ENCODE peak calls at places on chromosomes 12 and 14, in four cellular contexts. One of them, this sample, is unnamed. For H3K9me3, the result is how much of the 10 kb centered on the place peaks cover.

GRCh38 chr12:57204454-57204853 is 12.1 kb upstream of the NXPH4 start:
- DNase-seq in SK-N-SH: no peak
- DNase-seq in CD8-positive, alpha-beta memory T cell: no peak
- DNase-seq in MG63: no peak
- DNase-seq in this sample: no peak

GRCh38 chr12:106417926-106418910 is 60.7 kb downstream of the POLR3B start:
- DNase-seq in SK-N-SH: no peak
- DNase-seq in CD8-positive, alpha-beta memory T cell: no peak
- DNase-seq in MG63: no peak
- DNase-seq in this sample: no peak

GRCh38 chr12:49091836-49092085 is 2.8 kb downstream of the DHH start:
- DNase-seq in SK-N-SH: no peak
- DNase-seq in CD8-positive, alpha-beta memory T cell: no peak
- DNase-seq in MG63: no peak
- DNase-seq in this sample: no peak

GRCh38 chr12:103801709-103802585 is 39.1 kb downstream of the NT5DC3 start:
- DNase-seq in SK-N-SH: no peak
- DNase-seq in CD8-positive, alpha-beta memory T cell: no peak
- DNase-seq in MG63: peak
- DNase-seq in this sample: no peak

GRCh38 chr14:87052646-87053225 is 940.2 kb downstream of the GALC start:
- DNase-seq in SK-N-SH: no peak
- DNase-seq in CD8-positive, alpha-beta memory T cell: no peak
- DNase-seq in MG63: no peak
- DNase-seq in this sample: no peak

GRCh38 chr12:93868771-93869170 is 191.6 kb downstream of the CRADD start:
- DNase-seq in SK-N-SH: no peak
- DNase-seq in CD8-positive, alpha-beta memory T cell: no peak
- DNase-seq in MG63: no peak
- DNase-seq in this sample: no peak

GRCh38 chr12:76927170-76927784 is 48.5 kb upstream of the CSRP2 start:
- DNase-seq in SK-N-SH: peak
- DNase-seq in CD8-positive, alpha-beta memory T cell: no peak
- DNase-seq in MG63: peak
- DNase-seq in this sample: peak

GRCh38 chr12:110281549-110282342 is 699 bp downstream of the ATP2A2 start:
- DNase-seq in SK-N-SH: peak
- DNase-seq in CD8-positive, alpha-beta memory T cell: peak
- DNase-seq in MG63: peak
- DNase-seq in this sample: peak

GRCh38 chr14:73014105-73014504 is 12.8 kb downstream of the ZFYVE1 start:
- DNase-seq in SK-N-SH: no peak
- DNase-seq in CD8-positive, alpha-beta memory T cell: no peak
- DNase-seq in MG63: no peak
- DNase-seq in this sample: no peak

GRCh38 chr12:66323017-66323416 is 20.7 kb downstream of the HELB start:
- DNase-seq in SK-N-SH: no peak
- DNase-seq in CD8-positive, alpha-beta memory T cell: no peak
- DNase-seq in MG63: no peak
- DNase-seq in this sample: no peak

GRCh38 chr12:25162866-25163265 is 32.1 kb downstream of the DNAI7 start:
- DNase-seq in SK-N-SH: no peak
- DNase-seq in CD8-positive, alpha-beta memory T cell: no peak
- DNase-seq in MG63: no peak
- DNase-seq in this sample: no peak

GRCh38 chr12:14454098-14454907 is 88.8 kb downstream of the ATF7IP start:
- DNase-seq in SK-N-SH: peak
- DNase-seq in CD8-positive, alpha-beta memory T cell: no peak
- DNase-seq in MG63: peak
- DNase-seq in this sample: no peak

GRCh38 chr14:88522393-88522792 is 32.4 kb downstream of the PTPN21 start:
- DNase-seq in SK-N-SH: no peak
- DNase-seq in CD8-positive, alpha-beta memory T cell: no peak
- DNase-seq in MG63: no peak
- DNase-seq in this sample: no peak

GRCh38 chr14:34667007-34667406 is 37.1 kb upstream of the SNX6 start:
- DNase-seq in SK-N-SH: no peak
- DNase-seq in CD8-positive, alpha-beta memory T cell: no peak
- DNase-seq in MG63: no peak
- DNase-seq in this sample: no peak

GRCh38 chr12:34396006-34396860 is 373.9 kb downstream of the ALG10 start:
- DNase-seq in SK-N-SH: peak
- DNase-seq in CD8-positive, alpha-beta memory T cell: peak
- DNase-seq in MG63: no peak
- DNase-seq in this sample: no peak

GRCh38 chr14:61154606-61155005 is 126.5 kb downstream of the TMEM30B start:
- DNase-seq in SK-N-SH: no peak
- DNase-seq in CD8-positive, alpha-beta memory T cell: no peak
- DNase-seq in MG63: no peak
- DNase-seq in this sample: no peak

GRCh38 chr12:6538420-6539275 is 4.3 kb downstream of the GAPDH start:
- DNase-seq in SK-N-SH: peak
- DNase-seq in CD8-positive, alpha-beta memory T cell: no peak
- DNase-seq in MG63: peak
- DNase-seq in this sample: no peak

GRCh38 chr12:5034605-5035004 is 9.1 kb upstream of the KCNA5 start:
- DNase-seq in SK-N-SH: no peak
- DNase-seq in CD8-positive, alpha-beta memory T cell: no peak
- DNase-seq in MG63: no peak
- DNase-seq in this sample: no peak

GRCh38 chr14:68676511-68676943 is 116.3 kb downstream of the ZFP36L1 start:
- DNase-seq in SK-N-SH: no peak
- DNase-seq in CD8-positive, alpha-beta memory T cell: no peak
- DNase-seq in MG63: no peak
- DNase-seq in this sample: no peak

GRCh38 chr14:99040047-99040446 is 231.9 kb downstream of the BCL11B start:
- DNase-seq in SK-N-SH: no peak
- DNase-seq in CD8-positive, alpha-beta memory T cell: no peak
- DNase-seq in MG63: no peak
- DNase-seq in this sample: no peak

GRCh38 chr14:79613625-79614024 is 597.7 kb downstream of the DIO2 start:
- DNase-seq in SK-N-SH: no peak
- DNase-seq in CD8-positive, alpha-beta memory T cell: no peak
- DNase-seq in MG63: no peak
- DNase-seq in this sample: no peak

GRCh38 chr14:79614443-79614842 is 596.9 kb downstream of the DIO2 start:
- DNase-seq in SK-N-SH: no peak
- DNase-seq in CD8-positive, alpha-beta memory T cell: no peak
- DNase-seq in MG63: no peak
- DNase-seq in this sample: no peak
- H3K9me3 ChIP-seq in SK-N-SH: under half
- H3K9me3 ChIP-seq in CD8-positive, alpha-beta memory T cell: under half
- H3K9me3 ChIP-seq in MG63: under half
- H3K9me3 ChIP-seq in this sample: under half

GRCh38 chr12:12648284-12648683 is 36.6 kb downstream of the CREBL2 start:
- DNase-seq in SK-N-SH: no peak
- DNase-seq in CD8-positive, alpha-beta memory T cell: no peak
- DNase-seq in MG63: no peak
- DNase-seq in this sample: no peak

GRCh38 chr12:12645485-12645884 is 33.8 kb downstream of the CREBL2 start:
- DNase-seq in SK-N-SH: peak
- DNase-seq in CD8-positive, alpha-beta memory T cell: peak
- DNase-seq in MG63: no peak
- DNase-seq in this sample: peak

GRCh38 chr12:12651752-12652151 is 40.1 kb downstream of the CREBL2 start:
- DNase-seq in SK-N-SH: no peak
- DNase-seq in CD8-positive, alpha-beta memory T cell: no peak
- DNase-seq in MG63: no peak
- DNase-seq in this sample: no peak

GRCh38 chr12:12646483-12647072 is 34.9 kb downstream of the CREBL2 start:
- DNase-seq in SK-N-SH: no peak
- DNase-seq in CD8-positive, alpha-beta memory T cell: no peak
- DNase-seq in MG63: no peak
- DNase-seq in this sample: no peak

DNA sequence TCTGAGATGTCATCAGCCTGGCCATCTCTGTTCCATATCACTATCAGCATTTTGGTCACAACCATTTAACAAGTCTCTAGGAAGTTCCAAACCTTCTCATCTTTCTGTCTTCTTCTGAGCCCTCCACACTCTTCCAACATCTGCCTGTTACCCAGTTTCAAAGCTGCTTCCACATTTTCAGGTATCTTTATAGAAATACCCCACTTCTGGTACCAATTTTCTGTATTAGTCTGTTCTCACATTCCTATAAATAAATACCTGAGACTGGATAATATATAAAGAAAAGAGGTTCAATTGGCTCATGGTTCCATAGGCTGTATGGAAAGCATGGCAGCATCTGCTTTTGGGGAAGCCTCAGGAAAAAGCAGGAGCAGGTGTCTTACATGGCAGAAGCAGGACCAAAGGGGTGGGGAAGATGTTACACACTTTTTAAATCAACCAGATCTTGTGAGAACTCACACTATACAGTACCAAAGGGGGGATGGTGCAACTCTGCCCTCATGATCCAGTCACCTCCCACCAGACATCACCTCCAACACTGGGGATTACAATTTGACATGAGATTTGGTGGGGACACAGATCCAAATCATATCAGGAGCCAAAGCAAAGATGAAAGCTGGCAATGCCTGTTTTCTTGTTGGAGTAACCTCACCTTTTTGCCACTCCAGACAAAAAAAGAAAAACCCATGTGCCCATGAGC is 37.4 kb downstream of the CREBL2 start:
- DNase-seq in SK-N-SH: no peak
- DNase-seq in CD8-positive, alpha-beta memory T cell: no peak
- DNase-seq in MG63: no peak
- DNase-seq in this sample: no peak
- H3K9me3 ChIP-seq in SK-N-SH: under half
- H3K9me3 ChIP-seq in CD8-positive, alpha-beta memory T cell: under half
- H3K9me3 ChIP-seq in MG63: under half
- H3K9me3 ChIP-seq in this sample: under half

GRCh38 chr12:20798561-20798960 is 11.9 kb upstream of the SLCO1B3 start:
- DNase-seq in SK-N-SH: peak
- DNase-seq in CD8-positive, alpha-beta memory T cell: no peak
- DNase-seq in MG63: no peak
- DNase-seq in this sample: no peak
- H3K9me3 ChIP-seq in SK-N-SH: under half
- H3K9me3 ChIP-seq in CD8-positive, alpha-beta memory T cell: under half
- H3K9me3 ChIP-seq in MG63: under half
- H3K9me3 ChIP-seq in this sample: under half

GRCh38 chr12:26265606-26266005 is 70.2 kb downstream of the SSPN start:
- DNase-seq in SK-N-SH: no peak
- DNase-seq in CD8-positive, alpha-beta memory T cell: no peak
- DNase-seq in MG63: no peak
- DNase-seq in this sample: no peak
- H3K9me3 ChIP-seq in SK-N-SH: under half
- H3K9me3 ChIP-seq in CD8-positive, alpha-beta memory T cell: under half
- H3K9me3 ChIP-seq in MG63: under half
- H3K9me3 ChIP-seq in this sample: under half

GRCh38 chr14:26216797-26217196 is 381.0 kb downstream of the NOVA1 start:
- DNase-seq in SK-N-SH: no peak
- DNase-seq in CD8-positive, alpha-beta memory T cell: no peak
- DNase-seq in MG63: no peak
- DNase-seq in this sample: no peak

GRCh38 chr14:26218858-26219257 is 379.0 kb downstream of the NOVA1 start:
- DNase-seq in SK-N-SH: no peak
- DNase-seq in CD8-positive, alpha-beta memory T cell: no peak
- DNase-seq in MG63: no peak
- DNase-seq in this sample: no peak

DNA sequence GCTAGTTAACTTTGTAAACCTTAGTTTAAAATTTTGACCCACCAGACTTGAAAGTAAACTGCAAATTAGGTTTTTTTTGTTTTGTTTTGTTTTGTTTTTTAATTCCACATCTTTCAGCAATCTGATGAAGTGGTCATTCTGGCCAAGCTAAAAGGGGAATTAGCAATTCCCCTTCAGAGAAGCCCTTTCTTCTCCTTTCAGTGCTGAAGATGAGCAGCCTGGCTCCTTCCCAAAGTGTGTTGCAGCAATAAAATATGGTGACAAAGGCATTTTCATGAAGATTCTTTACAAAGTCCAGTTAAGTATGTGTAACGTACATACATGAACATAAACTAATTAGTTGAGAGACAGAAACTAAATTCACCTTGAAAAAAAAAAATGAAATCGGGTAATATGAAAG is 380.1 kb downstream of the NOVA1 start:
- DNase-seq in SK-N-SH: no peak
- DNase-seq in CD8-positive, alpha-beta memory T cell: no peak
- DNase-seq in MG63: no peak
- DNase-seq in this sample: no peak
- H3K9me3 ChIP-seq in SK-N-SH: under half
- H3K9me3 ChIP-seq in CD8-positive, alpha-beta memory T cell: under half
- H3K9me3 ChIP-seq in MG63: under half
- H3K9me3 ChIP-seq in this sample: under half

GRCh38 chr14:85963486-85963885 is 433.5 kb downstream of the FLRT2 start:
- DNase-seq in SK-N-SH: no peak
- DNase-seq in CD8-positive, alpha-beta memory T cell: no peak
- DNase-seq in MG63: no peak
- DNase-seq in this sample: no peak

GRCh38 chr14:85960781-85961180 is 430.8 kb downstream of the FLRT2 start:
- DNase-seq in SK-N-SH: no peak
- DNase-seq in CD8-positive, alpha-beta memory T cell: no peak
- DNase-seq in MG63: no peak
- DNase-seq in this sample: no peak

GRCh38 chr14:85959063-85959462 is 429.1 kb downstream of the FLRT2 start:
- DNase-seq in SK-N-SH: no peak
- DNase-seq in CD8-positive, alpha-beta memory T cell: no peak
- DNase-seq in MG63: no peak
- DNase-seq in this sample: no peak

DNA sequence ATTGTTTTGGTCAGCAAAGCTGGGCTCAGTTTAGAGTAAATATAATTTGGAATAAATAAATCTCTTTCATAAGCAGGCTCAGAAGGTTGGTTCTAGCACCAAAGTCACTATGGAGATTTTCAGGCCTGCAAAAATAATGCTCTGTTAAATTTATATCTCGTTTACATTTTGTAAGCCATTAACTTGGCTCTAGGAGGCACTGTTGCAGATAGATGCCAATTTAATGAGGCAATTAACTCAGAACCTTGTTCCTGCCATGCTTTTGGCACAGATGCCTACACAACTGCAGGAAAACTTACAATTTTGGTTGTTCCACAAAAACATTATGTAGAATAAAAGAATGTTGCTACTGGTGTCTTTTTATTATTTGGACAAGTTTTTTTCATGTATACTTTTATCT is 428.1 kb downstream of the FLRT2 start:
- DNase-seq in SK-N-SH: no peak
- DNase-seq in CD8-positive, alpha-beta memory T cell: no peak
- DNase-seq in MG63: no peak
- DNase-seq in this sample: no peak
- H3K9me3 ChIP-seq in SK-N-SH: under half
- H3K9me3 ChIP-seq in CD8-positive, alpha-beta memory T cell: under half
- H3K9me3 ChIP-seq in MG63: under half
- H3K9me3 ChIP-seq in this sample: under half

This sample was measured in CD4-positive, alpha-beta T cell.